ENCODE peak calls at places on chromosomes 4 and X, in five cellular contexts. One of them, this sample, is unnamed.

GRCh38 chr4:104897297-104897645 is 249.4 kb upstream of the TET2 start:
- DNase-seq in HepG2: no peak
- DNase-seq in GM12878: no peak
- DNase-seq in H1: no peak
- DNase-seq in K562: no peak
- DNase-seq in this sample: no peak

GRCh38 chrX:129585143-129585542 is 45.1 kb downstream of the OCRL start:
- DNase-seq in K562: no peak
- DNase-seq in GM12878: no peak
- DNase-seq in H1: no peak
- DNase-seq in HepG2: no peak
- DNase-seq in this sample: no peak

GRCh38 chr4:183797041-183797444 is 108.1 kb upstream of the STOX2 start:
- DNase-seq in K562: no peak
- DNase-seq in H1: no peak
- DNase-seq in GM12878: no peak
- DNase-seq in HepG2: no peak
- DNase-seq in this sample: no peak

GRCh38 chr4:16765549-16765948 is 132.9 kb downstream of the LDB2 start:
- DNase-seq in GM12878: no peak
- DNase-seq in K562: no peak
- DNase-seq in H1: no peak
- DNase-seq in HepG2: no peak
- DNase-seq in this sample: no peak

GRCh38 chrX:32877592-32877991 is 333.8 kb downstream of the DMD start:
- DNase-seq in HepG2: no peak
- DNase-seq in H1: no peak
- DNase-seq in GM12878: no peak
- DNase-seq in K562: no peak
- DNase-seq in this sample: no peak

GRCh38 chrX:54452920-54453319 is 12.7 kb downstream of the TSR2 start:
- DNase-seq in H1: no peak
- DNase-seq in K562: peak; percentile 16
- DNase-seq in HepG2: peak; percentile 27
- DNase-seq in GM12878: no peak
- DNase-seq in this sample: no peak

GRCh38 chr4:1082215-1083182 is 30.9 kb downstream of the RNF212 start:
- DNase-seq in K562: no peak
- DNase-seq in HepG2: no peak
- DNase-seq in GM12878: no peak
- DNase-seq in H1: no peak
- DNase-seq in this sample: no peak

GRCh38 chrX:79592259-79592658 is 225.1 kb upstream of the ITM2A start:
- DNase-seq in GM12878: no peak
- DNase-seq in H1: no peak
- DNase-seq in K562: no peak
- DNase-seq in HepG2: no peak
- DNase-seq in this sample: no peak

GRCh38 chr4:13905543-13905942 is 278.0 kb upstream of the BOD1L1 start:
- DNase-seq in K562: no peak
- DNase-seq in H1: no peak
- DNase-seq in HepG2: no peak
- DNase-seq in GM12878: no peak
- DNase-seq in this sample: no peak

GRCh38 chr4:188374870-188375269 is 235.6 kb downstream of the TRIML1 start:
- DNase-seq in GM12878: no peak
- DNase-seq in HepG2: no peak
- DNase-seq in K562: no peak
- DNase-seq in H1: no peak
- DNase-seq in this sample: no peak

GRCh38 chr4:69855822-69856221 is 4.1 kb downstream of the SULT1E1 start:
- DNase-seq in H1: no peak
- DNase-seq in HepG2: no peak
- DNase-seq in GM12878: no peak
- DNase-seq in K562: no peak
- DNase-seq in this sample: no peak

GRCh38 chr4:183405371-183405770 is 39.1 kb upstream of the CDKN2AIP start:
- DNase-seq in GM12878: no peak
- DNase-seq in HepG2: no peak
- DNase-seq in K562: no peak
- DNase-seq in H1: no peak
- DNase-seq in this sample: no peak

GRCh38 chrX:106898462-106898861 is 4.7 kb downstream of the RIPPLY1 start:
- DNase-seq in GM12878: peak; percentile 16
- DNase-seq in HepG2: peak; percentile 80
- DNase-seq in K562: peak; percentile 12
- DNase-seq in H1: no peak
- DNase-seq in this sample: no peak

GRCh38 chr4:10283761-10284160 is 167.2 kb upstream of the WDR1 start:
- DNase-seq in HepG2: no peak
- DNase-seq in H1: no peak
- DNase-seq in K562: no peak
- DNase-seq in GM12878: no peak
- DNase-seq in this sample: no peak

GRCh38 chr4:77451530-77451929 is 154.1 kb upstream of the CXCL13 start:
- DNase-seq in HepG2: no peak
- DNase-seq in K562: no peak
- DNase-seq in GM12878: no peak
- DNase-seq in H1: no peak
- DNase-seq in this sample: no peak

GRCh38 chr4:142901166-142901662 is 55.1 kb upstream of the INPP4B start:
- DNase-seq in GM12878: no peak
- DNase-seq in HepG2: no peak
- DNase-seq in K562: no peak
- DNase-seq in H1: no peak
- DNase-seq in this sample: no peak

GRCh38 chr4:25174674-25175073 is 14.4 kb upstream of the SEPSECS start:
- DNase-seq in H1: no peak
- DNase-seq in GM12878: no peak
- DNase-seq in HepG2: no peak
- DNase-seq in K562: no peak
- DNase-seq in this sample: no peak

GRCh38 chrX:97215166-97215565 is 331.5 kb downstream of the RPA4 start:
- DNase-seq in HepG2: no peak
- DNase-seq in H1: no peak
- DNase-seq in K562: no peak
- DNase-seq in GM12878: no peak
- DNase-seq in this sample: no peak

GRCh38 chr4:184406915-184407314 is 67.4 kb downstream of the IRF2 start:
- DNase-seq in H1: no peak
- DNase-seq in GM12878: no peak
- DNase-seq in K562: no peak
- DNase-seq in HepG2: no peak
- DNase-seq in this sample: no peak

GRCh38 chr4:88606832-88607231 is 14.6 kb downstream of the HERC3 start:
- DNase-seq in HepG2: no peak
- DNase-seq in GM12878: no peak
- DNase-seq in H1: no peak
- DNase-seq in K562: no peak
- DNase-seq in this sample: no peak

DNA sequence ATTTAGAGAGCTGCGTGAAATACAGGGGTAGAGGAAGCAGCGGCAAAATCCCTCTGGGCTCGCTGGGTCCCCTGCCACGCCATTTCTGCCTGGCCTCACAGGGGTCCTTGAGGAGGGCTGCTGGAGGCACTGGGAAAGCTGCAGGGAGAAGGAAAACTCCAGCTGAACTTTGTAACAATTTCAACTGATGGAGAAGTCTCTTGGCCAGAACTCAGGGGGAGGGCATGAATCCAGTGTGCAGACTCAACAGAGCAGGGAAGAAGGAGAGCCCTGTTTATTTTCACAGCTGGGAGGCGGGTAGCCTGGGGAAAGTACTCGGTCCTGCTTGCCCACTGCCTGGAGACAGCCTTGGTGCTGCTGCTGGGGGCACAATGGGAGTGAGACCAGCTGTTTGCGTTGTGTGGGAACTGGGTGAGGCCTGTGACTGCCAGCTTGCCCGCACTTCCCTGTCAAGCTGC is 93.2 kb upstream of the MAPK10 start:
- DNase-seq in HepG2: no peak
- DNase-seq in K562: no peak
- DNase-seq in H1: no peak
- DNase-seq in GM12878: no peak
- DNase-seq in this sample: no peak
- H3K4me3 ChIP-seq in HepG2: no peak overlapping the region
- H3K4me3 ChIP-seq in K562: no peak overlapping the region
- H3K4me3 ChIP-seq in H1: no peak overlapping the region
- H3K4me3 ChIP-seq in GM12878: no peak overlapping the region
- H3K4me3 ChIP-seq in this sample: no peak overlapping the region

GRCh38 chr4:112075129-112075753 is 70.0 kb upstream of the FAM241A start:
- DNase-seq in H1: no peak
- DNase-seq in K562: peak; percentile 54
- DNase-seq in GM12878: no peak
- DNase-seq in HepG2: peak; percentile 57
- DNase-seq in this sample: peak; percentile 67
- TF ChIP-seq ATF3 in H1: no peak
- TF ChIP-seq ATF3 in K562: no peak
- TF ChIP-seq ATF3 in GM12878: no peak
- TF ChIP-seq ATF3 in HepG2: no peak
- TF ChIP-seq ATF3 in this sample: no peak

GRCh38 chr4:82758701-82759685 is 39.6 kb downstream of the SCD5 start:
- DNase-seq in HepG2: no peak
- DNase-seq in K562: no peak
- DNase-seq in GM12878: no peak
- DNase-seq in H1: no peak
- DNase-seq in this sample: no peak

GRCh38 chr4:82765134-82765533 is 33.5 kb downstream of the SCD5 start:
- DNase-seq in GM12878: no peak
- DNase-seq in HepG2: no peak
- DNase-seq in K562: no peak
- DNase-seq in H1: no peak
- DNase-seq in this sample: no peak

GRCh38 chr4:82756061-82756460 is 42.5 kb downstream of the SCD5 start:
- DNase-seq in K562: no peak
- DNase-seq in HepG2: no peak
- DNase-seq in GM12878: no peak
- DNase-seq in H1: no peak
- DNase-seq in this sample: no peak

GRCh38 chr4:82761249-82761648 is 37.3 kb downstream of the SCD5 start:
- DNase-seq in GM12878: no peak
- DNase-seq in H1: no peak
- DNase-seq in K562: no peak
- DNase-seq in HepG2: no peak
- DNase-seq in this sample: no peak
- H3K4me2 ChIP-seq in GM12878: no peak overlapping the region
- H3K4me2 ChIP-seq in H1: no peak overlapping the region
- H3K4me2 ChIP-seq in K562: no peak overlapping the region
- H3K4me2 ChIP-seq in HepG2: no peak overlapping the region
- H3K4me2 ChIP-seq in this sample: no peak overlapping the region

GRCh38 chrX:137567474-137568232 is 1.7 kb downstream of the ZIC3 start:
- DNase-seq in K562: no peak
- DNase-seq in GM12878: no peak
- DNase-seq in HepG2: no peak
- DNase-seq in H1: no peak
- DNase-seq in this sample: no peak
- H3K4me3 ChIP-seq in K562: no peak overlapping the region
- H3K4me3 ChIP-seq in GM12878: no peak overlapping the region
- H3K4me3 ChIP-seq in HepG2: no peak overlapping the region
- H3K4me3 ChIP-seq in H1: peak overlapping the region; percentile 96
- H3K4me3 ChIP-seq in this sample: no peak overlapping the region

GRCh38 chrX:26653050-26653449 is 437.1 kb downstream of the MAGEB5 start:
- DNase-seq in GM12878: no peak
- DNase-seq in K562: no peak
- DNase-seq in HepG2: no peak
- DNase-seq in H1: no peak
- DNase-seq in this sample: no peak
- TF ChIP-seq ATF3 in GM12878: no peak
- TF ChIP-seq ATF3 in K562: no peak
- TF ChIP-seq ATF3 in HepG2: no peak
- TF ChIP-seq ATF3 in H1: no peak
- TF ChIP-seq ATF3 in this sample: no peak

DNA sequence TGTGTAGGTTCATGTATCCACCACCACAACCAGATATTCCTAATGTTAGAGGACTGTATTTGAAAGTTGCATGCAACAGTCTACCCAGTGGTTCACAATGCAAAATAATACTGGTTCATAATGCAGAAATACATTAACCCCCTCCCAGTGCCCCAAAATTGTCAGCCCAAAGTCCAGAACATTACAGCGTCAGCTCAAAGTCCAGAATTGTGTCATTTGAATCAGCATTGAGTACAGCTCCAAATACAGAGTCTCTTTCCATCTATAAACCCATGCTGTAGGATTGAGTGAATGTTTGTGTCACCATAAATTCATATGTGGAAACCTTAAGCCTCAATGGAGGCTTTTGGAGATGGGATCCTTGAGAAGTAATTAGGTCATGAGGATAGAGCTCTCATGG is 54.0 kb downstream of the MCUB start:
- DNase-seq in HepG2: peak; percentile 20
- DNase-seq in H1: no peak
- DNase-seq in K562: no peak
- DNase-seq in GM12878: no peak
- DNase-seq in this sample: no peak
- H3K4me2 ChIP-seq in HepG2: peak overlapping the region; percentile 20
- H3K4me2 ChIP-seq in H1: no peak overlapping the region
- H3K4me2 ChIP-seq in K562: no peak overlapping the region
- H3K4me2 ChIP-seq in GM12878: no peak overlapping the region
- H3K4me2 ChIP-seq in this sample: no peak overlapping the region